ENCODE peak calls at places on chromosome 20, in ten cellular contexts. One of them, this sample, is unnamed.

GRCh38 chr20:49717693-49718092 is 4.0 kb upstream of the B4GALT5 start:
- DNase-seq in HL-60: peak
- DNase-seq in dorsolateral prefrontal cortex: no peak
- DNase-seq in fibroblast of lung: no peak
- DNase-seq in HFF-Myc: no peak
- DNase-seq in AG09309: no peak
- DNase-seq in endothelial cell of umbilical vein: peak
- DNase-seq in neural progenitor cell: no peak
- DNase-seq in IMR-90: peak
- DNase-seq in left ventricle myocardium inferior: no peak
- DNase-seq in this sample: no peak

GRCh38 chr20:40489886-40490285 is 199.2 kb downstream of the MAFB start:
- DNase-seq in HL-60: no peak
- DNase-seq in dorsolateral prefrontal cortex: no peak
- DNase-seq in fibroblast of lung: peak
- DNase-seq in HFF-Myc: no peak
- DNase-seq in AG09309: peak
- DNase-seq in endothelial cell of umbilical vein: no peak
- DNase-seq in neural progenitor cell: no peak
- DNase-seq in IMR-90: no peak
- DNase-seq in left ventricle myocardium inferior: no peak
- DNase-seq in this sample: no peak

GRCh38 chr20:18506744-18507143 is 996 bp upstream of the SEC23B start:
- DNase-seq in HL-60: peak
- DNase-seq in dorsolateral prefrontal cortex: no peak
- DNase-seq in fibroblast of lung: no peak
- DNase-seq in HFF-Myc: no peak
- DNase-seq in AG09309: no peak
- DNase-seq in endothelial cell of umbilical vein: no peak
- DNase-seq in neural progenitor cell: no peak
- DNase-seq in IMR-90: no peak
- DNase-seq in left ventricle myocardium inferior: no peak
- DNase-seq in this sample: peak

GRCh38 chr20:11159728-11160127 is 485.9 kb upstream of the JAG1 start:
- DNase-seq in HL-60: no peak
- DNase-seq in dorsolateral prefrontal cortex: peak
- DNase-seq in fibroblast of lung: peak
- DNase-seq in HFF-Myc: no peak
- DNase-seq in AG09309: no peak
- DNase-seq in endothelial cell of umbilical vein: peak
- DNase-seq in neural progenitor cell: no peak
- DNase-seq in IMR-90: peak
- DNase-seq in left ventricle myocardium inferior: no peak
- DNase-seq in this sample: peak

GRCh38 chr20:25863536-25864325 is 167.1 kb upstream of the ZNF337 start:
- DNase-seq in HL-60: no peak
- DNase-seq in dorsolateral prefrontal cortex: no peak
- DNase-seq in fibroblast of lung: no peak
- DNase-seq in HFF-Myc: no peak
- DNase-seq in AG09309: no peak
- DNase-seq in endothelial cell of umbilical vein: peak
- DNase-seq in neural progenitor cell: peak
- DNase-seq in IMR-90: no peak
- DNase-seq in left ventricle myocardium inferior: no peak
- DNase-seq in this sample: peak

GRCh38 chr20:16434087-16434664 is 139.1 kb downstream of the KIF16B start:
- DNase-seq in HL-60: peak
- DNase-seq in dorsolateral prefrontal cortex: peak
- DNase-seq in fibroblast of lung: no peak
- DNase-seq in HFF-Myc: peak
- DNase-seq in AG09309: no peak
- DNase-seq in endothelial cell of umbilical vein: peak
- DNase-seq in neural progenitor cell: peak
- DNase-seq in IMR-90: peak
- DNase-seq in left ventricle myocardium inferior: peak
- DNase-seq in this sample: peak

GRCh38 chr20:32559753-32560380 is 25.3 kb downstream of the NOL4L start:
- DNase-seq in HL-60: no peak
- DNase-seq in dorsolateral prefrontal cortex: no peak
- DNase-seq in fibroblast of lung: peak
- DNase-seq in HFF-Myc: no peak
- DNase-seq in AG09309: no peak
- DNase-seq in endothelial cell of umbilical vein: no peak
- DNase-seq in neural progenitor cell: peak
- DNase-seq in IMR-90: no peak
- DNase-seq in left ventricle myocardium inferior: no peak
- DNase-seq in this sample: no peak

GRCh38 chr20:23230766-23231385 is 119.7 kb upstream of the NXT1 start:
- DNase-seq in HL-60: no peak
- DNase-seq in dorsolateral prefrontal cortex: no peak
- DNase-seq in fibroblast of lung: no peak
- DNase-seq in HFF-Myc: no peak
- DNase-seq in AG09309: no peak
- DNase-seq in endothelial cell of umbilical vein: peak
- DNase-seq in neural progenitor cell: no peak
- DNase-seq in IMR-90: no peak
- DNase-seq in left ventricle myocardium inferior: no peak
- DNase-seq in this sample: no peak

GRCh38 chr20:41531876-41532275 is 86.3 kb downstream of the CHD6 start:
- DNase-seq in HL-60: no peak
- DNase-seq in dorsolateral prefrontal cortex: no peak
- DNase-seq in fibroblast of lung: peak
- DNase-seq in HFF-Myc: no peak
- DNase-seq in AG09309: no peak
- DNase-seq in endothelial cell of umbilical vein: no peak
- DNase-seq in neural progenitor cell: no peak
- DNase-seq in IMR-90: peak
- DNase-seq in left ventricle myocardium inferior: no peak
- DNase-seq in this sample: no peak

GRCh38 chr20:41533537-41534136 is 84.5 kb downstream of the CHD6 start:
- DNase-seq in HL-60: no peak
- DNase-seq in dorsolateral prefrontal cortex: no peak
- DNase-seq in fibroblast of lung: no peak
- DNase-seq in HFF-Myc: no peak
- DNase-seq in AG09309: no peak
- DNase-seq in endothelial cell of umbilical vein: no peak
- DNase-seq in neural progenitor cell: no peak
- DNase-seq in IMR-90: no peak
- DNase-seq in left ventricle myocardium inferior: no peak
- DNase-seq in this sample: no peak

GRCh38 chr20:41534170-41534569 is 84.0 kb downstream of the CHD6 start:
- DNase-seq in HL-60: no peak
- DNase-seq in dorsolateral prefrontal cortex: no peak
- DNase-seq in fibroblast of lung: no peak
- DNase-seq in HFF-Myc: no peak
- DNase-seq in AG09309: no peak
- DNase-seq in endothelial cell of umbilical vein: no peak
- DNase-seq in neural progenitor cell: no peak
- DNase-seq in IMR-90: no peak
- DNase-seq in left ventricle myocardium inferior: no peak
- DNase-seq in this sample: no peak

GRCh38 chr20:41532935-41533334 is 85.2 kb downstream of the CHD6 start:
- DNase-seq in HL-60: no peak
- DNase-seq in dorsolateral prefrontal cortex: no peak
- DNase-seq in fibroblast of lung: no peak
- DNase-seq in HFF-Myc: no peak
- DNase-seq in AG09309: no peak
- DNase-seq in endothelial cell of umbilical vein: no peak
- DNase-seq in neural progenitor cell: no peak
- DNase-seq in IMR-90: no peak
- DNase-seq in left ventricle myocardium inferior: no peak
- DNase-seq in this sample: no peak

DNA sequence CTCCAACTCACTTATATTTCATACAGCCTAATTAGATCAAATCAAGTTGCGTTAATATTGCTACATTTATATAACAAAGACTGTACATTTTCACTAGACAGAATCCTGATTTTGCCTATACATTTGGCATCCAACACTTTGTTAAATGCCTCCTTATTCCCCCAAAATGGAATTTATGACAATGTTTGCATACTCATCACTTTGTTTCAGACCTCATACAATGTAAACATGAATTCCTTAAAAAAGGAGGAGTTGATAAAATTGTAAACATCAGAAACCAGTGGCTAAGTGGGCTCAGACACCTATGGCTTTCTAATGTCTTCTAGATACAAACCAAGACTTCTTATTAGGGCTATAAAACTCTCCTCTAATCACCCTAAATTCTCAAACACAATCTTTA is 87.3 kb downstream of the CHD6 start:
- DNase-seq in HL-60: no peak
- DNase-seq in dorsolateral prefrontal cortex: no peak
- DNase-seq in fibroblast of lung: no peak
- DNase-seq in HFF-Myc: no peak
- DNase-seq in AG09309: no peak
- DNase-seq in endothelial cell of umbilical vein: no peak
- DNase-seq in neural progenitor cell: no peak
- DNase-seq in IMR-90: no peak
- DNase-seq in left ventricle myocardium inferior: no peak
- DNase-seq in this sample: no peak
- H3K4me3 ChIP-seq in HL-60: no peak
- H3K4me3 ChIP-seq in dorsolateral prefrontal cortex: no peak
- H3K4me3 ChIP-seq in fibroblast of lung: no peak
- H3K4me3 ChIP-seq in HFF-Myc: no peak
- H3K4me3 ChIP-seq in AG09309: no peak
- H3K4me3 ChIP-seq in endothelial cell of umbilical vein: no peak
- H3K4me3 ChIP-seq in neural progenitor cell: no peak
- H3K4me3 ChIP-seq in IMR-90: no peak
- H3K4me3 ChIP-seq in left ventricle myocardium inferior: no peak
- H3K4me3 ChIP-seq in this sample: no peak

GRCh38 chr20:46122071-46122470 is 4.0 kb downstream of the CD40 start:
- DNase-seq in HL-60: no peak
- DNase-seq in dorsolateral prefrontal cortex: no peak
- DNase-seq in fibroblast of lung: peak
- DNase-seq in HFF-Myc: no peak
- DNase-seq in AG09309: no peak
- DNase-seq in endothelial cell of umbilical vein: peak
- DNase-seq in neural progenitor cell: no peak
- DNase-seq in IMR-90: peak
- DNase-seq in left ventricle myocardium inferior: no peak
- DNase-seq in this sample: peak
- H3K4me3 ChIP-seq in HL-60: no peak
- H3K4me3 ChIP-seq in dorsolateral prefrontal cortex: no peak
- H3K4me3 ChIP-seq in fibroblast of lung: no peak
- H3K4me3 ChIP-seq in HFF-Myc: no peak
- H3K4me3 ChIP-seq in AG09309: no peak
- H3K4me3 ChIP-seq in endothelial cell of umbilical vein: no peak
- H3K4me3 ChIP-seq in neural progenitor cell: no peak
- H3K4me3 ChIP-seq in IMR-90: no peak
- H3K4me3 ChIP-seq in left ventricle myocardium inferior: no peak
- H3K4me3 ChIP-seq in this sample: no peak

GRCh38 chr20:52105045-52105572 is 86.5 kb downstream of the ZFP64 start:
- DNase-seq in HL-60: no peak
- DNase-seq in dorsolateral prefrontal cortex: peak
- DNase-seq in fibroblast of lung: peak
- DNase-seq in HFF-Myc: no peak
- DNase-seq in AG09309: no peak
- DNase-seq in endothelial cell of umbilical vein: peak
- DNase-seq in neural progenitor cell: peak
- DNase-seq in IMR-90: peak
- DNase-seq in left ventricle myocardium inferior: no peak
- DNase-seq in this sample: peak
- H3K4me3 ChIP-seq in HL-60: peak
- H3K4me3 ChIP-seq in dorsolateral prefrontal cortex: peak
- H3K4me3 ChIP-seq in fibroblast of lung: peak
- H3K4me3 ChIP-seq in HFF-Myc: peak
- H3K4me3 ChIP-seq in AG09309: peak
- H3K4me3 ChIP-seq in endothelial cell of umbilical vein: peak
- H3K4me3 ChIP-seq in neural progenitor cell: peak
- H3K4me3 ChIP-seq in IMR-90: peak
- H3K4me3 ChIP-seq in left ventricle myocardium inferior: peak
- H3K4me3 ChIP-seq in this sample: peak

GRCh38 chr20:62425281-62426058 is 1.9 kb downstream of the RBBP8NL start:
- DNase-seq in HL-60: no peak
- DNase-seq in dorsolateral prefrontal cortex: no peak
- DNase-seq in fibroblast of lung: no peak
- DNase-seq in HFF-Myc: no peak
- DNase-seq in AG09309: no peak
- DNase-seq in endothelial cell of umbilical vein: no peak
- DNase-seq in neural progenitor cell: no peak
- DNase-seq in IMR-90: no peak
- DNase-seq in left ventricle myocardium inferior: no peak
- DNase-seq in this sample: no peak

GRCh38 chr20:62428008-62428384 is 657 bp upstream of the RBBP8NL start:
- DNase-seq in HL-60: no peak
- DNase-seq in dorsolateral prefrontal cortex: no peak
- DNase-seq in fibroblast of lung: no peak
- DNase-seq in HFF-Myc: no peak
- DNase-seq in AG09309: no peak
- DNase-seq in endothelial cell of umbilical vein: no peak
- DNase-seq in neural progenitor cell: no peak
- DNase-seq in IMR-90: no peak
- DNase-seq in left ventricle myocardium inferior: no peak
- DNase-seq in this sample: no peak

GRCh38 chr20:62426678-62427077 is 661 bp downstream of the RBBP8NL start:
- DNase-seq in HL-60: no peak
- DNase-seq in dorsolateral prefrontal cortex: no peak
- DNase-seq in fibroblast of lung: no peak
- DNase-seq in HFF-Myc: no peak
- DNase-seq in AG09309: no peak
- DNase-seq in endothelial cell of umbilical vein: no peak
- DNase-seq in neural progenitor cell: peak
- DNase-seq in IMR-90: no peak
- DNase-seq in left ventricle myocardium inferior: no peak
- DNase-seq in this sample: no peak

GRCh38 chr20:62428396-62429160 is 1.2 kb upstream of the RBBP8NL start:
- DNase-seq in HL-60: no peak
- DNase-seq in dorsolateral prefrontal cortex: no peak
- DNase-seq in fibroblast of lung: no peak
- DNase-seq in HFF-Myc: no peak
- DNase-seq in AG09309: no peak
- DNase-seq in endothelial cell of umbilical vein: no peak
- DNase-seq in neural progenitor cell: no peak
- DNase-seq in IMR-90: no peak
- DNase-seq in left ventricle myocardium inferior: no peak
- DNase-seq in this sample: no peak

DNA sequence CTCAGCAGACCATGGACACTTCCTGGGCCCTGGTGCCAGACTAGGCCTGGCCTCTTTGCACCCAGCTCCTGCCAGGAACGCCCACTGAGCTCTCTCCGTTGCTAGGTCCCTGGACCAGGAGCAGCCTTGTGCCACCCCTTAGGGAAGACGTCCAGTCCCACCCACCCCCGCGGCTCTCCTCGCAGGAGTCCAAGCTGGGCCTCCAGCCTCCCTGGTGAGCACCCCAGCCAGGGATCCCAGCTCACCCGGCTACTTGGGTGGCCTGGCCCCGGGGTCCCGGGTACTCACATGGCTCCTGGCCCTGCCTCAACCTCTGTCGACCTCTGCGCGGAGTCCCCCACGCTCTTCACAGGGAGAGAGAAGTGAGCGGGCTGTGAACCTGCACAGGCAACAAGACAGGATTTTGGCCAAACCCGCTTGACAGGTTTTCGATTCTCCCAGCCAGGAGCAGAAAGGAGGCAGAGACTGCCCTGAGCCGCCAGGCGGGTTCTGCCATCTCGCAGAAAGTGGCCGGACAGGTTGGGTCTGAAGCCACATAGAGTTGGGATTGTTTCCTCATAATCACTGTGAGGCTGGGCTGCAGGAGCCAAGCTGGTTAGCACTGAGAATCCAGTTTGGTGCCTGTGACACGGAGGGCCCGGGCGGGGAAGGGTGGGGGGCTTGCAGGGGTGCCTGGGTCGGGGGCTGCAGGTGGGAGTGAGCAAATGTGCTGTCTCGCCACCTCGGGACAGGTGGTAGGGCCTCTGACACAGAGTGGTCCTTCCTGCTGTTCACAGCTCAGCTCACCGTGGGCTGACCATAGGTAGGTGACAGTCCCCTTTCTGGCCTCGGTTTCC is at the start of gene RBBP8NL:
- DNase-seq in HL-60: no peak
- DNase-seq in dorsolateral prefrontal cortex: no peak
- DNase-seq in fibroblast of lung: no peak
- DNase-seq in HFF-Myc: no peak
- DNase-seq in AG09309: no peak
- DNase-seq in endothelial cell of umbilical vein: no peak
- DNase-seq in neural progenitor cell: no peak
- DNase-seq in IMR-90: no peak
- DNase-seq in left ventricle myocardium inferior: no peak
- DNase-seq in this sample: no peak
- H3K4me3 ChIP-seq in HL-60: no peak
- H3K4me3 ChIP-seq in dorsolateral prefrontal cortex: no peak
- H3K4me3 ChIP-seq in fibroblast of lung: no peak
- H3K4me3 ChIP-seq in HFF-Myc: no peak
- H3K4me3 ChIP-seq in AG09309: no peak
- H3K4me3 ChIP-seq in endothelial cell of umbilical vein: no peak
- H3K4me3 ChIP-seq in neural progenitor cell: no peak
- H3K4me3 ChIP-seq in IMR-90: no peak
- H3K4me3 ChIP-seq in left ventricle myocardium inferior: no peak
- H3K4me3 ChIP-seq in this sample: no peak

This sample was measured in fibroblast of villous mesenchyme.